ENCODE peak calls at places on chromosome 6, in five cellular contexts. P is stimulated activated CD4-positive, alpha-beta T cell treated with anti-CD3 and anti-CD28 coated beads, Interleukin-4, amount 100 ng/mL, for 48 hours; J is EL; C is choroid plexus epithelial cell; G is naive thymus-derived CD8-positive, alpha-beta T cell. L is an unnamed sample.

GRCh38 chr6:136627191-136627590 is 77.0 kb upstream of the MAP7 start:
- DNase-seq in P (no peak), J (no peak), C (no peak), G (no peak), L (no peak)

GRCh38 chr6:8006208-8006607 is 58.0 kb downstream of the BLOC1S5 start:
- DNase-seq in P (no peak), J (peak; percentile 39), C (peak; percentile 74), G (no peak), L (peak; percentile 75)

GRCh38 chr6:14141531-14141930 is 24.0 kb downstream of the CD83 start:
- DNase-seq in P (no peak), J (no peak), C (no peak), G (no peak), L (no peak)

GRCh38 chr6:8506123-8506522 is 70.8 kb upstream of the SLC35B3 start:
- DNase-seq in P (no peak), J (no peak), C (no peak), G (no peak), L (no peak)

GRCh38 chr6:23637296-23637695 is 488.7 kb upstream of the NRSN1 start:
- DNase-seq in P (no peak), J (no peak), C (peak; percentile 21), G (no peak), L (no peak)

GRCh38 chr6:154962751-154963150 is 32.4 kb upstream of the TIAM2 start:
- DNase-seq in P (no peak), J (peak; percentile 70), C (peak; percentile 87), G (no peak), L (peak; percentile 72)

GRCh38 chr6:41284726-41285125 is 1.8 kb downstream of the TREM1 start:
- DNase-seq in P (no peak), J (peak; percentile 10), C (peak; percentile 84), G (no peak), L (peak; percentile 91)

GRCh38 chr6:145139451-145139850 is 595.9 kb downstream of the EPM2A start:
- DNase-seq in P (no peak), J (no peak), C (peak; percentile 75), G (no peak), L (no peak)

GRCh38 chr6:127539292-127539691 is 20.2 kb upstream of the MTCL3 start:
- DNase-seq in P (no peak), J (peak; percentile 13), C (peak; percentile 65), G (no peak), L (peak; percentile 60)

GRCh38 chr6:27547157-27548075 is 74.5 kb upstream of the ZNF184 start:
- DNase-seq in P (peak; percentile 32), J (peak; percentile 70), C (peak; percentile 77), G (no peak), L (peak; percentile 70)

GRCh38 chr6:83051386-83052172 is 14.1 kb downstream of the UBE3D start:
- DNase-seq in P (no peak), J (no peak), C (no peak), G (no peak), L (peak; percentile 31)

GRCh38 chr6:3259491-3259958 is 778 bp downstream of the PSMG4 start:
- DNase-seq in P (peak; percentile 16), J (peak; percentile 49), C (peak; percentile 47), G (peak; percentile 58), L (peak; percentile 31)

GRCh38 chr6:5471044-5471443 is 209.7 kb downstream of the FARS2 start:
- DNase-seq in P (peak; percentile 37), J (peak; percentile 59), C (peak; percentile 83), G (peak; percentile 81), L (peak; percentile 70)

GRCh38 chr6:30591008-30591407 is 19.8 kb downstream of the ABCF1 start:
- DNase-seq in P (no peak), J (no peak), C (peak; percentile 69), G (no peak), L (peak; percentile 66)

GRCh38 chr6:90605749-90606344 is 19.0 kb upstream of the MAP3K7 start:
- DNase-seq in P (no peak), J (no peak), C (no peak), G (no peak), L (no peak)

GRCh38 chr6:136525586-136526195 is 24.5 kb downstream of the MAP7 start:
- DNase-seq in P (no peak), J (peak; percentile 4), C (no peak), G (no peak), L (peak; percentile 4)

GRCh38 chr6:137102050-137102848 is 57.5 kb upstream of the IL20RA start:
- DNase-seq in P (no peak), J (no peak), C (no peak), G (no peak), L (no peak)

GRCh38 chr6:40350193-40350941 is 236.8 kb downstream of the LRFN2 start:
- DNase-seq in P (no peak), J (no peak), C (no peak), G (no peak), L (no peak)

GRCh38 chr6:43628392-43629103 is 516 bp downstream of the GTPBP2 start:
- DNase-seq in P (peak; percentile 46), J (peak; percentile 73), C (peak; percentile 56), G (peak; percentile 77), L (peak; percentile 46)

GRCh38 chr6:142551145-142551811 is 249.5 kb downstream of the ADGRG6 start:
- DNase-seq in P (peak; percentile 19), J (peak; percentile 54), C (peak; percentile 11), G (peak; percentile 73), L (no peak)

GRCh38 chr6:19587238-19587942 is 249.8 kb upstream of the ID4 start:
- DNase-seq in P (no peak), J (no peak), C (no peak), G (no peak), L (no peak)

GRCh38 chr6:28443112-28443773 is at the start of gene ZSCAN23:
- DNase-seq in P (peak; percentile 79), J (peak; percentile 89), C (peak; percentile 88), G (peak; percentile 91), L (peak; percentile 94)

GRCh38 chr6:40320441-40320840 is 266.7 kb downstream of the LRFN2 start:
- DNase-seq in P (no peak), J (no peak), C (no peak), G (no peak), L (no peak)

GRCh38 chr6:21599074-21599639 is 5.6 kb downstream of the SOX4 start:
- DNase-seq in P (no peak), J (no peak), C (no peak), G (no peak), L (no peak)

L was measured in fibroblast of pulmonary artery.